ENCODE peak calls at places on chromosomes 4 and X, in four cellular contexts. Z is stimulated activated naive B cell treated with anti-CD40 and anti-IgM and Interleukin-4, amounts not matched to agents 10 μg/mL and 1 μg/mL and 100 μg/mL, for 72 hours; F is fibroblast of mammary gland; X is left ventricle myocardium superior. W is an unnamed sample.

GRCh38 chr4:47838445-47838844 is 578 bp upstream of the CORIN start:
- DNase-seq in X (no peak), F (no peak), Z (no peak), W (no peak)

GRCh38 chrX:21674430-21675186 is 16.5 kb upstream of the KLHL34 start:
- DNase-seq in Z (no peak), X (no peak), F (no peak), W (no peak)

GRCh38 chrX:123087326-123087725 is 96.8 kb upstream of the GRIA3 start:
- DNase-seq in F (peak), Z (no peak), X (no peak), W (no peak)

GRCh38 chr4:86400216-86400615 is 40.4 kb upstream of the MAPK10 start:
- DNase-seq in Z (no peak), F (peak), X (no peak), W (no peak)

GRCh38 chr4:96652158-96652557 is 812.3 kb downstream of the PDHA2 start:
- DNase-seq in Z (no peak), F (no peak), X (no peak), W (no peak)

GRCh38 chr4:2942532-2943363 is 20.5 kb downstream of the NOP14 start:
- DNase-seq in F (no peak), X (no peak), Z (no peak), W (no peak)

GRCh38 chr4:185638548-185639301 is 103.4 kb upstream of the PDLIM3 start:
- DNase-seq in F (peak), Z (no peak), X (peak), W (no peak)

GRCh38 chr4:102318526-102318925 is 26.8 kb downstream of the SLC39A8 start:
- DNase-seq in X (no peak), F (no peak), Z (no peak), W (no peak)

GRCh38 chr4:119227690-119228089 is 15.2 kb downstream of the USP53 start:
- DNase-seq in F (no peak), Z (no peak), X (no peak), W (no peak)

GRCh38 chr4:67765928-67766327 is 11.7 kb upstream of the GNRHR start:
- DNase-seq in F (peak), X (no peak), Z (no peak), W (no peak)

GRCh38 chr4:149995134-149995756 is 83.0 kb upstream of the DCLK2 start:
- DNase-seq in F (no peak), X (no peak), Z (no peak), W (no peak)

GRCh38 chrX:102712967-102713677 is 874 bp downstream of the GPRASP2 start:
- DNase-seq in Z (no peak), X (peak), F (peak), W (no peak)

GRCh38 chrX:68912113-68912980 is 83.5 kb downstream of the EFNB1 start:
- DNase-seq in F (no peak), X (no peak), Z (no peak), W (no peak)

GRCh38 chrX:19602866-19603620 is 87.7 kb upstream of the MAP3K15 start:
- DNase-seq in X (no peak), Z (no peak), F (peak), W (no peak)

GRCh38 chr4:36351082-36351666 is 69.8 kb downstream of the DTHD1 start:
- DNase-seq in Z (peak), F (peak), X (peak), W (peak)

GRCh38 chr4:128228778-128229457 is 58.7 kb downstream of the PGRMC2 start:
- DNase-seq in Z (no peak), F (no peak), X (no peak), W (no peak)

GRCh38 chrX:5644786-5645185 is 583.9 kb downstream of the NLGN4X start:
- DNase-seq in F (no peak), X (no peak), Z (no peak), W (no peak)

GRCh38 chrX:155880586-155881157 is 473 bp upstream of the VAMP7 start:
- DNase-seq in Z (no peak), X (no peak), F (no peak), W (no peak)

GRCh38 chr4:77564231-77564630 is 41.4 kb upstream of the CXCL13 start:
- DNase-seq in F (peak), Z (no peak), X (no peak), W (no peak)

GRCh38 chrX:71577682-71578081 is 555 bp upstream of the GCNA start:
- DNase-seq in X (peak), F (no peak), Z (no peak), W (no peak)

GRCh38 chr4:158673633-158674032 is 1.5 kb downstream of the ETFDH start:
- DNase-seq in Z (no peak), X (no peak), F (no peak), W (no peak)

GRCh38 chr4:18389118-18389517 is 367.6 kb upstream of the LCORL start:
- DNase-seq in Z (no peak), X (no peak), F (no peak), W (no peak)

GRCh38 chr4:114997596-114997995 is 115.8 kb downstream of the NDST4 start:
- DNase-seq in F (no peak), Z (no peak), X (no peak), W (no peak)

W was measured in germinal center.